ENCODE peak calls at places on chromosomes 1 and 21, in eight cellular contexts. I is AG09319; Y is astrocyte of the hippocampus; G is WTC11; J is M059J; M is activated naive CD4-positive, alpha-beta T cell treated with anti-CD3 and anti-CD28 coated beads for 36 hours; D is stomach; A is mucosa of descending colon. S is an unnamed sample.

GRCh38 chr1:21573971-21574458 is 64.8 kb downstream of the ALPL start:
- DNase-seq in A (peak; percentile 74), I (peak; percentile 42), G (peak; percentile 83), D (peak; percentile 80), M (peak; percentile 67), Y (peak; percentile 87), J (peak; percentile 82), S (peak; percentile 85)

GRCh38 chr21:36719614-36720013 is 20.7 kb downstream of the SIM2 start:
- DNase-seq in Y (no peak), G (no peak), D (peak; percentile 91), J (no peak), A (peak; percentile 92), M (no peak), I (no peak), S (no peak)

GRCh38 chr1:155127105-155127671 is 488 bp upstream of the EFNA1 start:
- DNase-seq in M (peak; percentile 43), A (peak; percentile 88), J (peak; percentile 74), Y (peak; percentile 78), I (no peak), D (peak; percentile 82), G (peak; percentile 39), S (no peak)

GRCh38 chr1:165543651-165544452 is at the start of gene LRRC52:
- DNase-seq in J (peak; percentile 2), G (peak; percentile 44), Y (peak; percentile 9), D (peak; percentile 89), I (no peak), A (no peak), M (peak; percentile 11), S (no peak)

GRCh38 chr21:44377201-44377921 is 23.9 kb downstream of the TRPM2 start:
- DNase-seq in I (no peak), J (no peak), M (no peak), G (peak; percentile 55), Y (no peak), D (no peak), A (peak; percentile 18), S (peak; percentile 68)

GRCh38 chr21:44871576-44872265 is 1.8 kb downstream of the PTTG1IP start:
- DNase-seq in Y (peak; percentile 66), M (peak; percentile 63), A (peak; percentile 67), J (peak; percentile 78), D (peak; percentile 68), G (no peak), I (peak; percentile 41), S (peak; percentile 57)

GRCh38 chr21:25568230-25568629 is 39.1 kb downstream of the MRPL39 start:
- DNase-seq in I (no peak), G (no peak), D (no peak), J (peak; percentile 29), M (no peak), A (no peak), Y (peak; percentile 83), S (no peak)

GRCh38 chr1:228349701-228350171 is 56.9 kb downstream of the TRIM11 start:
- DNase-seq in A (peak; percentile 18), D (no peak), G (no peak), Y (no peak), J (no peak), I (no peak), M (no peak), S (peak; percentile 68)

GRCh38 chr1:15858672-15859372 is 11.3 kb downstream of the SPEN start:
- DNase-seq in D (no peak), A (no peak), J (no peak), G (no peak), I (no peak), Y (no peak), M (no peak), S (no peak)

GRCh38 chr1:29488794-29489309 is 252.5 kb downstream of the PTPRU start:
- DNase-seq in J (no peak), G (no peak), M (no peak), D (no peak), I (no peak), Y (no peak), A (no peak), S (peak; percentile 68)

GRCh38 chr1:210696709-210697108 is 368.0 kb downstream of the HHAT start:
- DNase-seq in D (no peak), Y (peak; percentile 36), A (no peak), G (no peak), I (no peak), M (peak; percentile 10), J (peak; percentile 77), S (no peak)

GRCh38 chr1:178633068-178633467 is 92.0 kb upstream of the RALGPS2 start:
- DNase-seq in G (no peak), M (no peak), D (no peak), A (no peak), I (no peak), J (peak; percentile 95), Y (peak; percentile 83), S (no peak)

GRCh38 chr1:232978091-232978634 is 27.8 kb downstream of the NTPCR start:
- DNase-seq in D (no peak), M (peak; percentile 56), J (peak; percentile 90), A (no peak), Y (no peak), G (no peak), I (peak; percentile 85), S (no peak)

GRCh38 chr1:222622765-222623164 is 4.9 kb downstream of the MIA3 start:
- DNase-seq in A (no peak), M (no peak), D (no peak), J (no peak), Y (no peak), I (no peak), G (no peak), S (no peak)

GRCh38 chr1:68230901-68231626 is 1.3 kb downstream of the WLS start:
- DNase-seq in D (peak; percentile 45), A (peak; percentile 66), I (no peak), J (peak; percentile 62), M (no peak), Y (peak; percentile 51), G (peak; percentile 12), S (no peak)

GRCh38 chr1:185811062-185811709 is 77.0 kb downstream of the HMCN1 start:
- DNase-seq in D (no peak), I (no peak), G (no peak), Y (no peak), M (no peak), J (no peak), A (no peak), S (no peak)

GRCh38 chr1:244065063-244065788 is 14.1 kb downstream of the ZBTB18 start:
- DNase-seq in G (no peak), Y (peak; percentile 30), J (peak; percentile 17), A (no peak), D (no peak), I (no peak), M (no peak), S (no peak)

GRCh38 chr21:44415073-44416025 is 40.0 kb upstream of the LRRC3 start:
- DNase-seq in D (no peak), I (no peak), M (peak; percentile 1), Y (no peak), A (peak; percentile 3), G (no peak), J (no peak), S (peak; percentile 36)